ENCODE peak calls at places on chromosome 9, in five cellular contexts. D is uterus, G is IMR-90, M is esophagus squamous epithelium, T is A549. C is an unnamed sample. For H3K9me3, the result is how much of the 10 kb centered on the place peaks cover.

GRCh38 chr9:87535817-87536539 is 38.3 kb downstream of the DAPK1 start:
- DNase-seq in T (no peak), G (no peak), D (no peak), M (no peak), C (no peak)

GRCh38 chr9:72193478-72193881 is 44.2 kb downstream of the GDA start:
- DNase-seq in T (no peak), G (no peak), M (no peak), D (no peak), C (no peak)

GRCh38 chr9:84230355-84231136 is 110.0 kb downstream of the SLC28A3 start:
- DNase-seq in D (no peak), G (peak), T (no peak), M (no peak), C (no peak)

GRCh38 chr9:127112056-127112455 is 10.4 kb downstream of the ANGPTL2 start:
- DNase-seq in D (peak), M (no peak), T (no peak), G (no peak), C (no peak)

GRCh38 chr9:38382141-38382540 is 10.4 kb upstream of the ALDH1B1 start:
- DNase-seq in G (no peak), T (no peak), M (no peak), D (no peak), C (no peak)

GRCh38 chr9:33233659-33234335 is 6.2 kb upstream of the SPINK4 start:
- DNase-seq in M (no peak), G (peak), T (peak), D (no peak), C (no peak)

GRCh38 chr9:22041792-22042191 is 32.7 kb upstream of the CDKN2B start:
- DNase-seq in M (no peak), D (no peak), T (no peak), G (no peak), C (no peak)

GRCh38 chr9:18824095-18824666 is 208.8 kb downstream of the SAXO1 start:
- DNase-seq in G (no peak), D (no peak), M (no peak), T (peak), C (no peak)

GRCh38 chr9:79574716-79575242 is 3.0 kb downstream of the TLE4 start:
- DNase-seq in M (no peak), T (no peak), G (peak), D (no peak), C (no peak)

GRCh38 chr9:6852243-6852963 is 94.6 kb downstream of the KDM4C start:
- DNase-seq in D (no peak), G (peak), T (peak), M (no peak), C (no peak)

GRCh38 chr9:136409557-136410455 is 608 bp downstream of the ENTR1 start:
- DNase-seq in D (no peak), M (no peak), G (peak), T (peak), C (no peak)

GRCh38 chr9:132324425-132324824 is 30.4 kb downstream of the SETX start:
- DNase-seq in M (no peak), D (no peak), G (no peak), T (no peak), C (no peak)

GRCh38 chr9:124457079-124457886 is 7.0 kb downstream of the ADGRD2 start:
- DNase-seq in D (no peak), G (no peak), T (no peak), M (no peak), C (no peak)

GRCh38 chr9:99103054-99103453 is 1.9 kb upstream of the TGFBR1 start:
- DNase-seq in T (peak), G (peak), D (no peak), M (no peak), C (no peak)

GRCh38 chr9:105069285-105070065 is 141.5 kb upstream of the ABCA1 start:
- DNase-seq in D (no peak), T (peak), M (no peak), G (no peak), C (no peak)

GRCh38 chr9:111804636-111805035 is 9.9 kb upstream of the SHOC1 start:
- DNase-seq in D (no peak), G (no peak), M (no peak), T (no peak), C (no peak)

GRCh38 chr9:17795708-17796107 is 216.8 kb downstream of the SH3GL2 start:
- DNase-seq in D (no peak), M (no peak), T (no peak), G (no peak), C (no peak)

GRCh38 chr9:20552874-20553624 is 69.2 kb downstream of the MLLT3 start:
- DNase-seq in D (no peak), G (peak), T (peak), M (no peak), C (no peak)

GRCh38 chr9:76738402-76738801 is 25.8 kb upstream of the PCA3 start:
- DNase-seq in T (no peak), M (no peak), D (no peak), G (no peak), C (no peak)

GRCh38 chr9:13110766-13111400 is 168.6 kb downstream of the MPDZ start:
- DNase-seq in M (no peak), T (no peak), D (peak), G (no peak), C (no peak)

GRCh38 chr9:98962181-98962560 is 18.5 kb downstream of the COL15A1 start:
- DNase-seq in M (no peak), T (no peak), D (no peak), G (peak), C (no peak)

GRCh38 chr9:32486839-32487562 is 39.0 kb downstream of the RIGI start:
- DNase-seq in G (peak), M (no peak), T (no peak), D (no peak), C (no peak)

GRCh38 chr9:99087462-99087861 is 17.5 kb upstream of the TGFBR1 start:
- DNase-seq in D (no peak), G (no peak), M (no peak), T (no peak), C (no peak)

GRCh38 chr9:115395511-115396021 is 277.6 kb upstream of the TNC start:
- DNase-seq in D (no peak), T (no peak), M (no peak), G (peak), C (no peak)

GRCh38 chr9:5549671-5550650 is 39.6 kb downstream of the PDCD1LG2 start:
- DNase-seq in D (no peak), M (no peak), G (peak), T (no peak), C (no peak)

GRCh38 chr9:129336130-129336528 is 158.1 kb upstream of the IER5L start:
- DNase-seq in G (peak), D (no peak), T (no peak), M (no peak), C (no peak)

GRCh38 chr9:119451426-119451825 is 82.2 kb upstream of the BRINP1 start:
- DNase-seq in D (no peak), M (no peak), T (no peak), G (no peak), C (no peak)

GRCh38 chr9:8172000-8172399 is 372.4 kb upstream of the DMAC1 start:
- DNase-seq in G (no peak), M (no peak), T (no peak), D (no peak), C (no peak)

GRCh38 chr9:83304686-83305085 is 233.5 kb downstream of the FRMD3 start:
- DNase-seq in G (peak), M (no peak), T (no peak), D (peak), C (peak)

GRCh38 chr9:24351258-24351657 is 194.4 kb downstream of the IZUMO3 start:
- DNase-seq in D (no peak), M (no peak), T (no peak), G (no peak), C (no peak)

DNA sequence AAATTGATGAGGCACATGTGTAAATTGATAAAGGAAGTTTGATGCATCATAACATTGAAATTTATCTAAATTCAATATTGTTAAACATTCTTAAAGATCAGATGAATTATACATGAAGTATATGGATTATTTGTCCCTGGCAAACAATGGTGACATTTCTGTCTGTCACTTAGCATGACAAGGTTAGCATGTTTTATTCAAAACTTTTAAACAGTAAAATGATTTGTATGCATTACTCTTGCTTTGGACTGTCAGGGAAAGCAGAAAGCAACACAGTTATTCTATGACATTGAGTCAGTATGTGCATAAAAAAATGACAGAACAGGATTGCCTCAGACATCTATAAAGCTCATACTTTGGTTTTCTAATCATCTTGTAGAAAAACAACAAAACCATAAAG is 193.7 kb downstream of the IZUMO3 start:
- DNase-seq in D (no peak), T (no peak), M (no peak), G (no peak), C (no peak)
- H3K9me3 ChIP-seq in D (under half), T (under half), M (under half), G (under half), C (under half)

GRCh38 chr9:107044872-107045271 is 181.9 kb downstream of the ZNF462 start:
- DNase-seq in T (no peak), D (no peak), M (no peak), G (no peak), C (no peak)
- TF ChIP-seq CTCF in T (peak), D (no peak), M (no peak), G (no peak), C (no peak)

GRCh38 chr9:14349141-14349817 is 35.3 kb upstream of the NFIB start:
- DNase-seq in T (no peak), M (no peak), G (no peak), D (no peak), C (no peak)

GRCh38 chr9:14348241-14349140 is 34.5 kb upstream of the NFIB start:
- DNase-seq in G (no peak), M (no peak), T (no peak), D (no peak), C (no peak)

GRCh38 chr9:14346301-14346721 is 32.4 kb upstream of the NFIB start:
- DNase-seq in D (no peak), G (no peak), T (no peak), M (no peak), C (no peak)

GRCh38 chr9:14346826-14347407 is 33.0 kb upstream of the NFIB start:
- DNase-seq in D (no peak), M (no peak), T (no peak), G (no peak), C (no peak)

GRCh38 chr9:14347408-14348224 is 33.7 kb upstream of the NFIB start:
- DNase-seq in G (no peak), D (no peak), T (peak), M (no peak), C (no peak)
- TF ChIP-seq POLR2A in G (no peak), D (no peak), T (peak), M (no peak), C (no peak)

GRCh38 chr9:122661416-122661815 is at the start of gene OR1L1:
- DNase-seq in T (no peak), G (no peak), M (no peak), D (no peak), C (no peak)
- H3K9me3 ChIP-seq in T (under half), G (under half), M (under half), D (under half), C (under half)

GRCh38 chr9:93813687-93814560 is 141.2 kb downstream of the BARX1 start:
- DNase-seq in D (no peak), G (no peak), M (no peak), T (no peak), C (no peak)

GRCh38 chr9:93813221-93813620 is 141.9 kb downstream of the BARX1 start:
- DNase-seq in M (no peak), D (no peak), G (no peak), T (no peak), C (no peak)

GRCh38 chr9:93815677-93816076 is 139.5 kb downstream of the BARX1 start:
- DNase-seq in T (no peak), M (no peak), G (no peak), D (no peak), C (no peak)

GRCh38 chr9:93815135-93815534 is 140.0 kb downstream of the BARX1 start:
- DNase-seq in T (no peak), M (no peak), G (no peak), D (no peak), C (no peak)

DNA sequence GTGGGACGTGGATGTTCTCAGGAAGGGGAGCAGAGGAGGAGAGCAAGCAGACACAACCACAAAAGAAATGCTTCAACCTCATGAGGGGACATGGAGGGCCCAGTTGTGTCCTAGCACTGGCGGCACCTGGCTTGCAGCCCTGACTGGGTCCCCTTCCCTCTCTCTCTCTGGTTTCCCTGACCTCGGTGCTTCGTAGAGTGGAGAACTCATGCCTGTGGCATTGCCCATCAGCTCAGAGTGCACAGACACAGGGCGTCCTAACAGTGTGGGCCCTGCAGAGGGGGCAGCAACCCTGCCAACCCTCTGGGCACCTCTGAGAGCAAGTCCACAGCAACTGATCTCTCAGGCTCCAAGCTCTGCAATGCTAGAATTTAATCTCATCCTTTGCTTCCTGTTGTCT is 140.6 kb downstream of the BARX1 start:
- DNase-seq in D (no peak), G (no peak), T (no peak), M (no peak), C (no peak)
- TF ChIP-seq CTCF in D (no peak), G (no peak), T (no peak), M (no peak), C (no peak)

GRCh38 chr9:137618105-137619067 is at the start of gene EHMT1:
- DNase-seq in D (peak), G (peak), T (peak), M (no peak), C (peak)
- TF ChIP-seq POLR2A in D (peak), G (peak), T (peak), M (no peak), C (peak)

DNA sequence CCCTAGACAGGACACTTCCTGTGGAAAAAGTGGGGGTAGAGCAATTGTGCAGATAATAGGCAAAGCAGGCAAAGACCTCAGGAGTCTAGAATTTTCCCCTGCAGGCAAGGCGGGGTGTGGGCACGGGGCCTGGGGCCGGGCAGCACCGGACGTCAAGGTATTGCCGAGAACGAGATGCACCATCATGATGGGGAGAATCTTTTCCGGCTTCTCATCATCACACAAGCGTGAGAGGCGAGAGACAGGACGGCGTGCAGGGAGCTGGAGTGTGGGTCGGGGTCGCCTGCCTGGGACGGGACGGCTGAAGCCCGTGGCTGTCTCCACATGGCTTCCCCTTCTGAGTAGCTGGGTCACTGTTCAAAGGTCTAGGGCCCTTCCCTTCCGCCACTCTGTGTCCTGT is 44.5 kb downstream of the OLFM1 start:
- DNase-seq in D (no peak), T (no peak), M (no peak), G (no peak), C (no peak)
- H3K9me3 ChIP-seq in D (under half), T (under half), M (under half), G (under half), C (under half)

GRCh38 chr9:89234636-89235035 is 56.0 kb upstream of the SHC3 start:
- DNase-seq in D (no peak), T (peak), G (peak), M (no peak), C (no peak)
- TF ChIP-seq CTCF in D (peak), T (peak), G (peak), M (no peak), C (no peak)

DNA sequence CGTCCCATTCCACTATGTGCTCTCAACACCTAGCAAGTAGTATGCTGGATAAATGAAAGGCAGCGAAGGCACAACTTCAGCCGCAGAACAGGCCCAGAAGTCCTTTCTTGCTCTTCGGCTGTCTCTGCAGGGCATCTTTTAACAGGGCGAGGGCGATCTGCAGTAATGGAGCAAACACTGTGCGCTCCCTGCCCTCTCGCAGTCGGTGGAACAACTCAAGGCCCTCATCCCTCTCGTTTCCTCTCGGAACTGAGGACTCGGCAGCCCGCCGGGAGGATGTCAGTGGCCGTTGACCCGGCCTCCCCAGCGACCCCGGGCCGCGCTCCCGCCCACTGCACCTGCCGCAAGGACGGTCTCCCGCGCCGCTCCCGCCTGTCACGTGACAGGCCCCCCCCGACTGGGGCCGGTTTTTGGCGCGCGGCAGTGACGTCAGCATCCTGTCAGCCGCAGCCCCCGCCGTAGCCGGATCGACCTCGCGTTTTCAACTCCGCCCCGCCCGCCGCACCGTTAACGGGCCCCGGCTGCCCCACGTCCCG is 1.1 kb downstream of the ZNF367 start:
- DNase-seq in T (peak), G (peak), D (peak), M (peak), C (peak)
- TF ChIP-seq POLR2A in T (peak), G (no peak), D (peak), M (no peak), C (peak)

C was measured in tibial nerve.